ENCODE peak calls at places on chromosomes 13 and 19, in ten cellular contexts. S is IMR-90, X is left ventricle myocardium inferior, E is adrenal gland, H is AG04450, L is testis, Q is psoas muscle, O is transverse colon, N is heart left ventricle, Y is mammary epithelial cell. J is an unnamed sample.
A peak's percentile ranks its signal among the peaks of the same experiment; 100 is the strongest.

GRCh38 chr13:26847281-26847680 is 86.7 kb upstream of the GPR12 start:
- DNase-seq in S (no peak), X (no peak), E (no peak), H (no peak), L (no peak), Q (no peak), O (no peak), N (no peak), Y (no peak), J (no peak)

GRCh38 chr13:109400625-109401257 is 385.6 kb downstream of the IRS2 start:
- DNase-seq in S (no peak), X (no peak), E (no peak), H (no peak), L (no peak), Q (no peak), O (no peak), N (no peak), Y (no peak), J (no peak)

GRCh38 chr13:95834134-95834765 is 157.3 kb downstream of the DNAJC3 start:
- DNase-seq in S (peak; percentile 57), X (peak; percentile 33), E (peak; percentile 83), H (peak; percentile 15), L (peak; percentile 68), Q (peak; percentile 70), O (peak; percentile 64), N (peak; percentile 50), Y (peak; percentile 52), J (peak; percentile 57)

GRCh38 chr13:67652887-67653286 is 422.8 kb upstream of the PCDH9 start:
- DNase-seq in S (no peak), X (no peak), E (no peak), H (no peak), L (no peak), Q (no peak), O (no peak), N (no peak), Y (no peak), J (no peak)

GRCh38 chr19:48807590-48808308 is 3.1 kb downstream of the BCAT2 start:
- DNase-seq in S (no peak), X (no peak), E (no peak), H (no peak), L (no peak), Q (no peak), O (peak; percentile 48), N (no peak), Y (no peak), J (no peak)

GRCh38 chr19:41323430-41324125 is 13.6 kb downstream of the CCDC97 start:
- DNase-seq in S (peak; percentile 98), X (peak; percentile 62), E (peak; percentile 86), H (peak; percentile 93), L (peak; percentile 73), Q (peak; percentile 88), O (peak; percentile 51), N (peak; percentile 68), Y (no peak), J (no peak)

GRCh38 chr13:75452564-75452963 is 29.4 kb downstream of the TBC1D4 start:
- DNase-seq in S (no peak), X (no peak), E (no peak), H (no peak), L (no peak), Q (no peak), O (no peak), N (no peak), Y (peak; percentile 51), J (no peak)

GRCh38 chr19:15091918-15092753 is 10.1 kb downstream of the OR1I1 start:
- DNase-seq in S (peak; percentile 71), X (no peak), E (peak; percentile 59), H (peak; percentile 39), L (peak; percentile 66), Q (no peak), O (no peak), N (peak; percentile 35), Y (peak; percentile 41), J (no peak)

GRCh38 chr13:43572601-43573360 is 214.0 kb downstream of the ENOX1 start:
- DNase-seq in S (peak; percentile 25), X (no peak), E (no peak), H (no peak), L (no peak), Q (no peak), O (no peak), N (no peak), Y (peak; percentile 69), J (no peak)

GRCh38 chr13:27403727-27404385 is 20.6 kb upstream of the GTF3A start:
- DNase-seq in S (no peak), X (no peak), E (no peak), H (no peak), L (no peak), Q (no peak), O (peak; percentile 49), N (no peak), Y (no peak), J (no peak)

GRCh38 chr13:33229446-33230177 is 55.9 kb downstream of the STARD13 start:
- DNase-seq in S (no peak), X (no peak), E (no peak), H (no peak), L (no peak), Q (no peak), O (no peak), N (peak; percentile 54), Y (no peak), J (no peak)

DNA sequence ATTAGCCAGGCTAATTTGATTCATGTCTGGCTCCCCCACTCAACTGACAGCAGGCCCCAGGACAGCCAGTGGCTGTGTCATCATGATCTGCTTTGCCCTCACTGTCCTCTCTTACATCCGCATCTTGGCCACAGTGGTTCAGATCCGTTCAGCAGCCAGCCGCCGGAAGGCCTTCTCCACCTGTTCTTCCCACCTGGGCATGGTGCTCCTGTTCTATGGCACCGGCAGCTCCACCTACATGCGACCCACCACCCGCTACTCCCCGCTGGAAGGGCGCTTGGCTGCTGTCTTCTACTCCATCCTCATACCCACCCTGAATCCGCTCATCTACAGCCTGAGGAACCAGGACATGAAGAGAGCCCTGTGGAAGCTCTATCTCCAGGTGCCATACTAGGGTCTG is 79.7 kb downstream of the PEG3 start:
- DNase-seq in S (no peak), X (no peak), E (no peak), H (no peak), L (no peak), Q (no peak), O (no peak), N (no peak), Y (no peak), J (no peak)
- H3K9me3 ChIP-seq in S (peaks cover 50% of the 10 kb centered on the region), X (peaks cover 7% of the 10 kb centered on the region), E (no peaks in the 10 kb centered on the region), H (peaks cover 43% of the 10 kb centered on the region), L (no peaks in the 10 kb centered on the region), Q (peaks cover 16% of the 10 kb centered on the region), O (peaks cover 2% of the 10 kb centered on the region), N (no peaks in the 10 kb centered on the region), Y (peaks cover 50% of the 10 kb centered on the region), J (peaks cover 7% of the 10 kb centered on the region)

GRCh38 chr19:13150187-13150918 is at the start of the genes IER2 and STX10:
- DNase-seq in S (peak; percentile 94), X (peak; percentile 96), E (peak; percentile 98), H (peak; percentile 86), L (peak; percentile 97), Q (peak; percentile 98), O (peak; percentile 96), N (peak; percentile 97), Y (peak; percentile 93), J (peak; percentile 96)

GRCh38 chr19:13152854-13153626 is 2.8 kb downstream of the IER2 start:
- DNase-seq in S (peak; percentile 93), X (peak; percentile 94), E (peak; percentile 99), H (peak; percentile 89), L (peak; percentile 89), Q (peak; percentile 97), O (peak; percentile 97), N (peak; percentile 98), Y (peak; percentile 93), J (peak; percentile 96)

GRCh38 chr19:13150919-13151604 is 851 bp downstream of the IER2 start:
- DNase-seq in S (no peak), X (peak; percentile 47), E (peak; percentile 77), H (no peak), L (peak; percentile 30), Q (no peak), O (no peak), N (peak; percentile 50), Y (no peak), J (no peak)

GRCh38 chr19:13152356-13152853 is 2.2 kb downstream of the IER2 start:
- DNase-seq in S (no peak), X (no peak), E (no peak), H (no peak), L (no peak), Q (no peak), O (no peak), N (no peak), Y (no peak), J (no peak)

DNA sequence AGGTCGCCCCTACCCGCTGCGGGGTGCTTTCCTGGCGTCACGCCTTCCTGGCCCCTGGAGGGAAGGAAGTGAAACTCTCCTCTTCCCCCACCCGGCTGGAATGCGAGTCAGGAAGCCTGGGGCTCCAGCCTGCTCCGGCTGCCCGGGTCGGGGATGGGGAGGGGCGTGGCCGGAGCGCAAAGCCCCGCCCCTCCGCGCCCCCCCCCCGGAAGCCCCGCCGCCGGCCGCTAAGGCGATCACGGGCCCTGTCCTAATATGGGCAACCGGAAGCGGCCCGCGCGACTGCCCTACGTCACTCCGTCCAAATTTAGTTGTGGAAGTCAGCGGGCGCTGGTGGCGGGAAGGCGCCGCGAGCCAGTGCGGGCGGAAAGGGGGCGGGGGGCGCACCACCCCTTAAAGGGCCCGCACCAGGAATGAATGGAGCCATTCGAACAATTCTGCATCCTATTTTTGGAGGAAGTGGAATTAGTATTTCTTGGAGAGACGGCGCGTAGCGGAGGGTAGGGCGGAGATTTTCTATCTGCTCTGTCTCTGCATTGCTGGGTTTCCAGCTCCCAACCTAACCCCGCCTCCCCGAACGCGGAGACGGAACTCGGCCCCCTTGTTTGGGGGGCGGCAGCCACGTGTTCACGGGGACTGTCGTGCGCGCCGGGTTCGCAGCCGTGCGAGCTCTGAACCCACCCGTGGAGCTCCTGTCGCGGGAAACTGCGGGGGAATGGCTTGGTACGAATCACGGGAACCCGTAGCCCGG is 1.6 kb downstream of the IER2 start:
- DNase-seq in S (peak; percentile 96), X (peak; percentile 98), E (peak; percentile 99), H (peak; percentile 94), L (peak; percentile 97), Q (peak; percentile 99), O (peak; percentile 98), N (peak; percentile 98), Y (peak; percentile 95), J (peak; percentile 98)
- TF ChIP-seq CTCF in S (peak; percentile 36), X (peak; percentile 16), E (no peak), H (peak; percentile 30), L (no peak), Q (no peak), O (peak; percentile 18), N (peak; percentile 14), Y (peak; percentile 41), J (peak; percentile 8)

GRCh38 chr13:41502021-41502420 is 44.7 kb downstream of the RGCC start:
- DNase-seq in S (no peak), X (no peak), E (no peak), H (no peak), L (no peak), Q (no peak), O (no peak), N (no peak), Y (no peak), J (no peak)
- H3K4me3 ChIP-seq in S (no peak overlapping the region), X (no peak overlapping the region), E (no peak overlapping the region), H (no peak overlapping the region), L (no peak overlapping the region), Q (no peak overlapping the region), O (no peak overlapping the region), N (no peak overlapping the region), Y (no peak overlapping the region), J (no peak overlapping the region)

GRCh38 chr19:36514012-36514612 is 14.0 kb downstream of the ZNF260 start:
- DNase-seq in S (no peak), X (no peak), E (no peak), H (no peak), L (no peak), Q (no peak), O (no peak), N (no peak), Y (no peak), J (no peak)

GRCh38 chr19:36508325-36508724 is 19.0 kb upstream of the ZNF566 start:
- DNase-seq in S (no peak), X (no peak), E (no peak), H (no peak), L (no peak), Q (no peak), O (no peak), N (no peak), Y (no peak), J (no peak)
- H3K9me3 ChIP-seq in S (peaks cover 47% of the 10 kb centered on the region), X (peaks cover 98% of the 10 kb centered on the region), E (peaks cover 47% of the 10 kb centered on the region), H (peaks cover 64% of the 10 kb centered on the region), L (no peaks in the 10 kb centered on the region), Q (peaks cover 94% of the 10 kb centered on the region), O (peaks cover 95% of the 10 kb centered on the region), N (peaks cover 53% of the 10 kb centered on the region), Y (peaks cover 25% of the 10 kb centered on the region), J (peaks cover 94% of the 10 kb centered on the region)